ENCODE peak calls at places on chromosome 19, in seven cellular contexts. P is A549, A is stomach, J is tibial nerve, O is uterus, I is transverse colon, N is heart left ventricle. C is an unnamed sample. For H3K4me1, the result is how much of the 10 kb centered on the place peaks cover.

GRCh38 chr19:495440-496332 is 600 bp upstream of the MADCAM1 start:
- DNase-seq in P (peak), A (no peak), J (no peak), O (no peak), I (no peak), N (no peak), C (no peak)

GRCh38 chr19:31338069-31338767 is 11.0 kb downstream of the TSHZ3 start:
- DNase-seq in P (peak), A (no peak), J (peak), O (peak), I (peak), N (peak), C (no peak)

GRCh38 chr19:42292042-42292960 is 9.6 kb upstream of the PRR19 start:
- DNase-seq in P (no peak), A (no peak), J (no peak), O (no peak), I (peak), N (no peak), C (no peak)

GRCh38 chr19:10552596-10553053 is 8.9 kb downstream of the ATG4D start:
- DNase-seq in P (peak), A (no peak), J (no peak), O (no peak), I (no peak), N (no peak), C (no peak)

GRCh38 chr19:10655457-10656312 is 1.5 kb downstream of the ILF3 start:
- DNase-seq in P (no peak), A (no peak), J (no peak), O (no peak), I (peak), N (no peak), C (no peak)

GRCh38 chr19:11722414-11722813 is 16.3 kb downstream of the ZNF823 start:
- DNase-seq in P (no peak), A (no peak), J (no peak), O (no peak), I (no peak), N (no peak), C (no peak)

GRCh38 chr19:5470264-5470671 is 15.1 kb downstream of the ZNRF4 start:
- DNase-seq in P (no peak), A (peak), J (no peak), O (no peak), I (peak), N (no peak), C (no peak)

GRCh38 chr19:39127812-39128510 is 2.4 kb downstream of the PAK4 start:
- DNase-seq in P (no peak), A (peak), J (no peak), O (no peak), I (peak), N (no peak), C (peak)

GRCh38 chr19:11421607-11422098 is 2.5 kb upstream of the RGL3 start:
- DNase-seq in P (no peak), A (peak), J (no peak), O (no peak), I (peak), N (peak), C (peak)

GRCh38 chr19:37655689-37656491 is 625 bp upstream of the ZFP30 start:
- DNase-seq in P (peak), A (peak), J (peak), O (peak), I (peak), N (peak), C (peak)

GRCh38 chr19:23470873-23471555 is 75.7 kb upstream of the ZNF91 start:
- DNase-seq in P (no peak), A (no peak), J (no peak), O (no peak), I (peak), N (no peak), C (no peak)

GRCh38 chr19:42275103-42275502 is 6.1 kb downstream of the CIC start:
- DNase-seq in P (no peak), A (no peak), J (no peak), O (no peak), I (no peak), N (no peak), C (no peak)

GRCh38 chr19:12642506-12642905 is 24.0 kb downstream of the MAN2B1 start:
- DNase-seq in P (no peak), A (no peak), J (no peak), O (no peak), I (no peak), N (no peak), C (no peak)

GRCh38 chr19:14406645-14407331 is 12.4 kb downstream of the DDX39A start:
- DNase-seq in P (no peak), A (no peak), J (no peak), O (no peak), I (no peak), N (no peak), C (no peak)
- H3K27ac ChIP-seq in P (no peak), A (peak), J (peak), O (peak), I (peak), N (no peak), C (no peak)

GRCh38 chr19:19548915-19549537 is 11.0 kb downstream of the CILP2 start:
- DNase-seq in P (no peak), A (no peak), J (no peak), O (no peak), I (no peak), N (no peak), C (no peak)
- TF ChIP-seq POLR2A in P (no peak), A (no peak), J (no peak), O (no peak), I (no peak), N (no peak), C (no peak)

DNA sequence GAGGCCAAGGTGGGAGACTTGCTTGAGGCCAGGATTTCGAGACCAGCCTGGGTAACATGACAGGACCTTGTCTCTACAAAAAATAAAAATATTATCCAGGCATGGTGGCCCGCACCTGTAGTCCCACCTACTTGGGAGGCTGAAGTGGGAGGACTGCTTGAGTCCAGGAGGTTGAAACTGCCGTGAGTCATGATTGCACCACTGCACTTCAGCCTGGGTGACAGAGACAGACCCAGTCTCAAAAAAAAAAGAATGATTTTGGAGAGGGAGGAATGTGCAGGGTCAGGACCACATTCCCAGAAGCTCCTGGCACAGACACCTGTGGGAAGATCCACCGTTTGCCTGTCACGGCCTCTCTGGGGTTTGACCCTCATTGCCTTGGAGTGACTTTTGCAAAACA is 9.3 kb upstream of the BAX start:
- DNase-seq in P (no peak), A (no peak), J (no peak), O (no peak), I (no peak), N (no peak), C (no peak)
- H3K4me1 ChIP-seq in P (under half), A (under half), J (under half), O (under half), I (under half), N (under half), C (under half)

DNA sequence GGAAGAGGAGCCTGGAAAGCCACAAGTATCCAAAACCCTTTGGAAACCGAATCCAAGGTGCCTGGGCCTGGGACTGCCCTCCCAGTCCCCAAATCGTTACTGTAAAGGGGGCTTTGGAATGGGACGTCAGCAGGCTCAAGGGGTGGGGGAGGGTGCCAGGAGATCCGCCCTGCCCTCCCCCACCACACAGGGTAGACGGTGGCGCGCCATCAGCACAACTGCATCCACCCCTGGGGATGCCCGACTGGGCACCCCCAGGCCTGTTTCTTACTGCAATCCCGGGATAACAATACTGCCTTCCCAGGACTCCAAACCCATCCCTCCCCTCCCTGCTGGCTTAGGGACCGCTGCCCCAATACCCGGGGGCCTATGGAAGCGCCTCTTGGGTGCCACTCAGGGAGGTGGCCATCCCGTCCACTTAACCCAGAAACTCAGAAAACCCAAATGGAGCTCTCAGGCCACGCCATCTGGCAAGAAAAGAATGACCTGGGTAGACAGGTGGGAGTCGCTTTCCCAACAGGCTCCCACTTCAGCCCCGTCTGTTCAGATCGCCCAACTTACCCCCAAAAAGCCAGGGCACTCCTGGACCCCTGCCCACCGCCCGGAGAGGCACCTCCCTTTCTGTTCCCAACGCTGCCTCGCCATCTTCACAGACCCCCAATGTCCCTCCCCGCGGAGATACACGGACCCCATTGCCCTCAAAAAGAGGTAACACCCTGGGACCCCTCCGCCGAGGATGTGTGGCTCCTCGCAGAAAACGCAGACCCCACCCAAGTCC is 2.4 kb downstream of the KLF16 start:
- DNase-seq in P (no peak), A (no peak), J (no peak), O (no peak), I (no peak), N (peak), C (peak)
- H3K27ac ChIP-seq in P (peak), A (no peak), J (peak), O (peak), I (peak), N (peak), C (no peak)

GRCh38 chr19:49953376-49953775 is 7.6 kb downstream of the SIGLEC11 start:
- DNase-seq in P (no peak), A (no peak), J (no peak), O (no peak), I (no peak), N (no peak), C (no peak)
- TF ChIP-seq POLR2A in P (no peak), A (no peak), J (no peak), O (no peak), I (no peak), N (no peak), C (no peak)

DNA sequence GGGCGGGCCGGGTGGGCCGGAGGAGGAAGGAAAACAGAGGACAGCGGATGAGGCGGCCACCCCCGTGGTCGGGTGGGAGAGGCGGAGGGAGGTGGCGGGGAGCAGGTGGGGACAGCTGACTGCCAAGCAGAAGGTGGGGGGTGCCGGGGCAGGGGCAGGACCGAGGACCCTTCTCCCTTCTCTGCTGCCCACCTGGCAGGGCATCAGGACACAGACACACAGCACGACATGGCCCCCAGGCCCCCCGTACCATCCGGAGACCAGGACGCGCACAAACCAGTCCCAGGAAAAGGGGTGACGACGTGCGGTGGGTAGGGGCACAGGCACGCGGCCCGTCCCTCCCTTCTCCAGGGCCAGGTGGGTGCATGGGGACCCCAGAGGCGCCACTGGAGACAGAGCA is 11.0 kb upstream of the CACTIN start:
- DNase-seq in P (no peak), A (no peak), J (no peak), O (no peak), I (no peak), N (no peak), C (no peak)
- H3K4me1 ChIP-seq in P (under half), A (under half), J (under half), O (under half), I (under half), N (under half), C (under half)

GRCh38 chr19:55276720-55277430 is 3.0 kb downstream of the HSPBP1 start:
- DNase-seq in P (no peak), A (no peak), J (no peak), O (no peak), I (no peak), N (no peak), C (no peak)

GRCh38 chr19:55277494-55277893 is 2.4 kb downstream of the HSPBP1 start:
- DNase-seq in P (no peak), A (no peak), J (no peak), O (no peak), I (no peak), N (no peak), C (no peak)

GRCh38 chr19:55279376-55279772 is 536 bp downstream of the HSPBP1 start:
- DNase-seq in P (no peak), A (no peak), J (no peak), O (no peak), I (no peak), N (no peak), C (no peak)

GRCh38 chr19:55278391-55279135 is 1.3 kb downstream of the HSPBP1 start:
- DNase-seq in P (no peak), A (no peak), J (no peak), O (no peak), I (no peak), N (no peak), C (no peak)

GRCh38 chr19:55279773-55280643 is at the start of gene HSPBP1:
- DNase-seq in P (peak), A (peak), J (peak), O (peak), I (peak), N (peak), C (peak)
- H3K27ac ChIP-seq in P (peak), A (peak), J (peak), O (peak), I (peak), N (peak), C (peak)